ENCODE peak calls at places on chromosomes 6 and 20, in nine cellular contexts. O is PC-9, T is prostate gland, M is esophagus muscularis mucosa, G is A549, Y is psoas muscle, Z is gastrocnemius medialis, C is lung, F is colonic mucosa. N is an unnamed sample.

GRCh38 chr20:650954-651353 is 2.0 kb downstream of the SRXN1 start:
- DNase-seq in O (no peak), T (no peak), M (no peak), G (no peak), Y (no peak), Z (no peak), C (no peak), F (no peak), N (no peak)

GRCh38 chr6:45710304-45710821 is 305.3 kb downstream of the CLIC5 start:
- DNase-seq in O (peak), T (no peak), M (no peak), G (no peak), Y (no peak), Z (no peak), C (no peak), F (no peak), N (no peak)

GRCh38 chr6:26217714-26218075 is 130.5 kb downstream of the HFE start:
- DNase-seq in O (peak), T (no peak), M (no peak), G (no peak), Y (no peak), Z (no peak), C (no peak), F (peak), N (no peak)

GRCh38 chr6:19705606-19706005 is 131.6 kb upstream of the ID4 start:
- DNase-seq in O (no peak), T (no peak), M (no peak), G (no peak), Y (no peak), Z (no peak), C (no peak), F (no peak), N (no peak)

GRCh38 chr20:57086066-57086465 is 180.4 kb downstream of the BMP7 start:
- DNase-seq in O (no peak), T (no peak), M (no peak), G (no peak), Y (no peak), Z (no peak), C (no peak), F (no peak), N (no peak)

GRCh38 chr6:167285077-167285770 is 5.9 kb upstream of the UNC93A start:
- DNase-seq in O (no peak), T (no peak), M (no peak), G (no peak), Y (no peak), Z (no peak), C (no peak), F (peak), N (no peak)

GRCh38 chr6:24891004-24891403 is 44.8 kb downstream of the RIPOR2 start:
- DNase-seq in O (no peak), T (no peak), M (no peak), G (no peak), Y (no peak), Z (no peak), C (no peak), F (no peak), N (no peak)

GRCh38 chr6:82248233-82248735 is 740 bp upstream of the IBTK start:
- DNase-seq in O (peak), T (peak), M (no peak), G (peak), Y (no peak), Z (no peak), C (no peak), F (peak), N (no peak)

GRCh38 chr6:134410531-134410930 is 92.6 kb upstream of the SGK1 start:
- DNase-seq in O (no peak), T (no peak), M (no peak), G (no peak), Y (no peak), Z (no peak), C (no peak), F (no peak), N (no peak)

GRCh38 chr6:35600659-35601125 is 88.0 kb upstream of the TULP1 start:
- DNase-seq in O (no peak), T (no peak), M (no peak), G (no peak), Y (no peak), Z (no peak), C (no peak), F (no peak), N (no peak)

GRCh38 chr6:75689576-75689975 is 59.5 kb upstream of the MYO6 start:
- DNase-seq in O (no peak), T (no peak), M (no peak), G (no peak), Y (no peak), Z (no peak), C (no peak), F (no peak), N (no peak)

GRCh38 chr6:159981591-159982245 is 12.8 kb downstream of the IGF2R start:
- DNase-seq in O (no peak), T (peak), M (peak), G (no peak), Y (peak), Z (no peak), C (no peak), F (no peak), N (no peak)
- H3K27ac ChIP-seq in O (no peak), T (peak), M (peak), G (no peak), Y (peak), Z (peak), C (peak), F (peak), N (peak)

DNA sequence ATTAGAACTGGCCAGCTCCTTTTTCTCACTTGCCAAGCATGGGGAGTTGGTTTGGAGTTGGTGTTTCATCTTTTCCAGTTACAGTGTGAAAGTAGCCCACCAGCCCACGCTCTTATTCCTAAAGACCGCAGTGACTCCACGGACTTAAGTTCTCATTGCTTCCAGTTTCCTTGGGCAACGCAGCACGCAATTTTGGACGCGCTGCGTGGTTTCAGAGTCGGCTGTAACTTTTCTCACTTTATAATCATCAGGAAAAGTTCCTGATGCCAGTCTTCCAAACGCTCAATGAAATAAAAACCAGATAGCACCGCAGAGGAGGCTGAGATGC is 377 bp upstream of the PEX7 start:
- DNase-seq in O (no peak), T (peak), M (no peak), G (peak), Y (no peak), Z (no peak), C (peak), F (no peak), N (no peak)
- H3K4me3 ChIP-seq in O (peak), T (peak), M (peak), G (peak), Y (peak), Z (peak), C (peak), F (peak), N (peak)

DNA sequence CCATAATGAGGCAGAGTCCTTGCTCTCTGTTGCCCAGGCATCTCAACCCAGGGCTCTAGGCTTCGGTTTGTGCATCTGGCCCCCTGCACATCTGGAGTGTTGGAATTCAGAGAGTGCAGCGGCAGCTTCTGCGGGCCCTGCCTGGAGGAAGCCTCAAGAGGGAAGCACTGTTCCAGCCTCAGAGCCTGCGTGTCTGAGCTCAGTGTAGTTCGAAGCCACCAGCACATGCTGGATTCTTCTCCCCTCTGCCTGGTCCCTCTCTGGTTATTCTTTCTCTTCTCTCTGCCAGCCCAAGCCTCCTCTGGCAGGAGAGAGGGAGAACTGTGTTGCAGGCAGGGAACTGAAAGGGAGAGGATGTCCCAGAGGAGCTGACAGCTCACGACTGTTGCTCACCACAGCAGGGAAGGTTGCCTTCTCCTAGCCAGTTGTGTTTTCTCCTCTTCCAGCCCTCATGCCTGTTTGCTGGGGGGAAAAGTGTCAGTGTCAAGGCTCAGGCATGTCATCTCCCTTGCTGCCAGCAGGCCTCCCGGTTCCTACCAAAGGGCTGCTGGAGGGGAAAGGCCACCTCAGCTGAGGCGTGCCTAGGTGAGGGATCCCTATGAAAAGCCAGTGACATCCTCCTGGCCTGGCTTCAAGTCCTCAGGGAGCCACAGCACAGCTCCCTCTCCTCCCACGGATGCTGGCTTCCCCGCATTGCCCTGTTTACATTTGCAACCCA is 126.0 kb upstream of the LRFN2 start:
- DNase-seq in O (no peak), T (no peak), M (no peak), G (no peak), Y (no peak), Z (no peak), C (no peak), F (no peak), N (no peak)
- TF ChIP-seq CTCF in O (no peak), T (no peak), M (no peak), G (no peak), Y (no peak), Z (no peak), C (no peak), F (no peak), N (no peak)

GRCh38 chr6:52511163-52511562 is 65.7 kb downstream of the TRAM2 start:
- DNase-seq in O (no peak), T (no peak), M (no peak), G (no peak), Y (no peak), Z (no peak), C (no peak), F (no peak), N (no peak)
- H3K27ac ChIP-seq in O (peak), T (no peak), M (peak), G (peak), Y (peak), Z (peak), C (peak), F (no peak), N (peak)

DNA sequence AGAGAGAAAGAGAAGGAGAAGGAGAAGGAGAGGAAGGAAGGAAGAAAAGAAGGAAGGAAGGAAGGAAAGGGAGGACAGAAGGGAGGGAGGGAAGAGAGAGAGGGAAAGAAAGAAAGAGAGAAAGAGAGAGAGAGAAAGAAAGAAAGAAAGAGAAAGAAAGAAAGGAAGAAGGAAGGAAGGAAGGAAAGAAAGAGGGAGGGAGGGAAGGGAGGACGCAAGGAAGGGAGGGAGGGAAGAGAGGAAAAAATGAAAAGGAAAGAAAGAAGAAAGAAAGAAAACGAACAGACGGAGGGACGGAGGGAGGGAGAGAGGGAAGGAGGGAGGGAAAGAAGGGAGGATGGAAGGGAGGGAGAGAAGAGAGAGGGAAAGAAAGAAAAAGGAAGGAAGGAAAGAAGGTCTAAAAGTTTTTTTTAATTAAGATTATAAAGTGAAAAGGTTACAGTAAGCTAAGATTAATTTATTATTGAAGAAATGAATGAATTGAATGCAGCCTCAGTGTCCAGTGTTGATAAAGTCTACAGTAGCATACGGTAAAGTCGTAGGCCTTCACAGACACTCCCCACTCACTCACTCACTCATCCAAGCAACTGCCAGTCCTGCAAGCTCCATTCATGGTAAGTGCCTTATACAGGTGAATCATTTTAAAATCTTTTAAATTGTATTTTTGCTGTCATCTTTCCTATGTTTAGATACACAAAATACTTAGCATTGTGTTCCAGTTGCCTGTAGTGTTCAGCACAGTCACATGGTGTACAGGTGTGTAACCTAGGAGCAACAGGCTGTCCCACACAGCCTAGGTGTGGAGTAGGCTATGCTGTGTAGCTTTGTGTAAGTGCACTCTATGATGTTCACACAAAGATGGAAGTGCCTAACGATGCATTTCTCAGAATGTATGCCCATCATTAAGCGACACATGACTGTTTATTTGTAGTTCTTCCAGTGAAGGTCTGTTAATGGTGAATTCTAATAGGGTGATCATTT is 20.3 kb upstream of the ARID1B start:
- DNase-seq in O (no peak), T (no peak), M (no peak), G (no peak), Y (no peak), Z (no peak), C (no peak), F (no peak), N (no peak)
- H3K4me3 ChIP-seq in O (no peak), T (no peak), M (no peak), G (no peak), Y (no peak), Z (no peak), C (no peak), F (no peak), N (no peak)

DNA sequence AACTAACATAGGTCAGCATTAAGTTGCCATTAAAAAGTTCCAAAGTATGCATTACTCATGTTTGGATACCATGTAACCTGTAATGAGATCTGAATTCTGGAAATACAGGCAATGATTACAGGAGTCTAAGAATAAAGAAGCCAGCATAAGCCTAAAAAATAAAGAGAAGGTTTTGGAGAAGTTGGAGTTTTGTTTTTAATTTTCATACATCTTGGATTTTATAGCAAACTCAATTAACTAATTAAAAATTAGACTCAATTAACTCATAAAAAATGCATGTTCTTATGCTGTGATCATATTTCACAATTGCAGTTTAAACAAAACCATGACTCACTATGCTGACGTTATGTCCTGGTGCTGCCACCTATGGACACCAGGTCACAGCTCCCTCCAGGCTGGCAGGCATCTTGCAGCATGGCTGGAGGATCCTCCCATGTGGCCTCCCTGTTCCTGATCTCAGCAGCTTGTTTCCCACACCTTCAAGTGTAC is 648.8 kb upstream of the AGPAT4 start:
- DNase-seq in O (peak), T (peak), M (no peak), G (peak), Y (peak), Z (peak), C (peak), F (peak), N (peak)
- TF ChIP-seq CTCF in O (peak), T (peak), M (no peak), G (no peak), Y (peak), Z (peak), C (no peak), F (peak), N (peak)

DNA sequence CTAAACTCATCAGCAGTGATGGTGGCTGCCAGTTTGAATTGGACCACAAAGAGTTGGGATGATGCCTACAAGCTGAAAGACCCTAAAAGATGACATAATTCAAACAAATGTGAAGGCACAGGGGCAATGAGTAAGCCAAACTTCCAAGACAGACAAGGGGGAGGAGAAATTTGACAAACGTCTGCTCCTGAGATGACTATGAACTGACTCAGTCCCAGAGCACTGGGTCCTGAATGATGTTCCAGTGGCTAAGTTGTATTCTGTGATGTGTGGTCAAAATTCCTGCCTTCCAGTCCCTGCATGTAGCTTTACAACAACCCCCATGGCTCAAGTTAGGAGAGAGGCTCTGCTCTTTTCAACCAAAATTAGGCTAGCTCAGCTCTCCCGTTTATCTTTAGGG is 86.1 kb upstream of the SIRPA start:
- DNase-seq in O (peak), T (no peak), M (peak), G (peak), Y (no peak), Z (no peak), C (no peak), F (no peak), N (no peak)
- H3K27ac ChIP-seq in O (peak), T (no peak), M (no peak), G (peak), Y (no peak), Z (no peak), C (no peak), F (no peak), N (no peak)